ENCODE peak calls at places on chromosomes 13 and 19, in five cellular contexts. D, Z, N, G and F are unnamed samples.

GRCh38 chr13:32272021-32272695 is 43.0 kb downstream of the ZAR1L start:
- ATAC-seq in D (no peak), N (no peak), G (no peak), Z (no peak), F (no peak)

GRCh38 chr19:50695251-50696064 is 24.1 kb downstream of the SHANK1 start:
- ATAC-seq in N (no peak), G (peak), Z (no peak), D (peak), F (no peak)

GRCh38 chr19:13011653-13012389 is 16.5 kb downstream of the NFIX start:
- ATAC-seq in N (no peak), Z (no peak), D (no peak), G (no peak), F (no peak)

GRCh38 chr19:35609881-35610353 is 2.6 kb upstream of the HAUS5 start:
- ATAC-seq in D (no peak), G (no peak), N (no peak), Z (peak), F (no peak)

GRCh38 chr19:6719540-6719861 is 949 bp downstream of the C3 start:
- ATAC-seq in G (no peak), D (no peak), N (no peak), Z (no peak), F (no peak)

GRCh38 chr19:38679839-38680238 is 32.4 kb downstream of the ACTN4 start:
- ATAC-seq in G (no peak), N (no peak), Z (no peak), D (no peak), F (no peak)

GRCh38 chr19:6173190-6173589 is 37.7 kb downstream of the ACSBG2 start:
- ATAC-seq in D (no peak), G (no peak), N (no peak), Z (no peak), F (no peak)

GRCh38 chr19:1259206-1259872 is 9.8 kb upstream of the CIRBP start:
- ATAC-seq in D (peak), Z (peak), N (peak), G (peak), F (peak)

GRCh38 chr13:32116210-32116609 is 84.6 kb downstream of the FRY start:
- ATAC-seq in G (no peak), N (no peak), Z (no peak), D (no peak), F (no peak)

GRCh38 chr13:57629391-57629804 is 2.1 kb upstream of the PCDH17 start:
- ATAC-seq in D (no peak), N (no peak), G (no peak), Z (peak), F (peak)

GRCh38 chr13:73325351-73326214 is 266.8 kb downstream of the KLF5 start:
- ATAC-seq in G (peak), Z (peak), N (no peak), D (no peak), F (no peak)

GRCh38 chr13:106049171-106049570 is 486.3 kb downstream of the EFNB2 start:
- ATAC-seq in G (no peak), Z (no peak), N (no peak), D (no peak), F (no peak)

GRCh38 chr13:106048386-106048785 is 487.1 kb downstream of the EFNB2 start:
- ATAC-seq in D (no peak), Z (no peak), N (no peak), G (no peak), F (no peak)

GRCh38 chr13:106047859-106048258 is 487.6 kb downstream of the EFNB2 start:
- ATAC-seq in G (no peak), D (no peak), N (no peak), Z (no peak), F (no peak)

DNA sequence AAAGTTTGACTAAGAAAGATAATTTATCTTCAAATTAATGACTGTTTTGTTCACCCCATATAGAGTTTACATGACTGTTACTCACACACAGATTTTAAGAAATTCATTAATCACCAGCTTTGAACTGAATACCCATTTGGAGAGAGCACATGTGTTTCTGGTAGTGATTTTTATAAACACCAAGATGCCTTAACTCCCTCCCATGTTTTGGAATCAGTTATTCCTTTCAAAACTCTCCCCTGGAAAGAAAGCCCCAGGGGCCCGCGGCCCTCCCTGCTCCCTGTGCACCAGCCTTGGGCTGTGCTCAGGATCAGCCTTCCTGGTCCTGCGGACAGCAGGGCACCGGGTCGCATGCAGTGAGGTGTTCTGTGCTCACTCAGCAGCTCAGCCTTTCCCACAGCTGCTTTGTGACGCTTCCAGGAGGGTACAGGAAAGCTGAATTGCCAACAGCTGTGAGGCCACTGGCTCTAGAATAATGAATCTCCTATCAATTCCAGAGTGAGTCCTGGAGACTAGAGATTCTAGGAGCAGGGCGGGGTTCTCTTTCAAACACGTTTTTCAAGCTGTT is 483.2 kb downstream of the EFNB2 start:
- ATAC-seq in Z (no peak), N (no peak), G (no peak), D (no peak), F (peak)
- TF ChIP-seq POLR2AphosphoS5 in Z (no peak), N (no peak), G (no peak), D (no peak), F (peak)

DNA sequence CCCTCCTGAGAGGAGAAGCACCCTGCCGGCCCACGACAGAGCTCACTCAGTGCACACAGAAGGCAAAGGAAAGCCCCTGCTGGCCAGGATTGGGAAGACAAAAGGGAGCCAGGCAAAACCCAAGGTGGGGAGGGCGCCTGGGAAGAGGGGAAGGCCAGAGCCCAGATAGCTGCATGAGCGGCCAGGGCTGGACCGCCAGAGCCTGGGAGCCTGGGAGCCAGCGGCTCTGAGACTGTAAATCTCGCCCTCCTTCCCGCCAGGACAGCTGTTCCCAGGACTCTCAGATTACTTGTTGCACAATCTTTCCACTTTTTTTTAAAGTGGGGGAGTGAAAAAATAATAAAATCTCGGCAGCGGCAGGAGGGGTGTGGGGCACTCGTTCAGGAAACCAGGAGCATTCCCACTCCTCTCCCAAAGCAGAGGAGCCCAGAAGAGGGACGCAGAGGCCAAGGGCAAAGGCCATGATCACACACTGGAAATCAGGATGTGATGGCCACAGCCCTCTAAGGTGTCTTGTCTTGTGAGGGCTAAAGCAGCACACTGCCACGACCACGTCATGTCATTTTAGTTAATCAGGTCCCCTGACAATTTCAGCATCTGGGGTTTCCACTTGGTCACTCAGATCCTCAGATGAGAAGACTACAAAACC is 19.6 kb upstream of the EPHX3 start:
- ATAC-seq in Z (no peak), D (peak), G (peak), N (peak), F (peak)
- TF ChIP-seq EP300 in Z (no peak), D (no peak), G (no peak), N (no peak), F (no peak)

DNA sequence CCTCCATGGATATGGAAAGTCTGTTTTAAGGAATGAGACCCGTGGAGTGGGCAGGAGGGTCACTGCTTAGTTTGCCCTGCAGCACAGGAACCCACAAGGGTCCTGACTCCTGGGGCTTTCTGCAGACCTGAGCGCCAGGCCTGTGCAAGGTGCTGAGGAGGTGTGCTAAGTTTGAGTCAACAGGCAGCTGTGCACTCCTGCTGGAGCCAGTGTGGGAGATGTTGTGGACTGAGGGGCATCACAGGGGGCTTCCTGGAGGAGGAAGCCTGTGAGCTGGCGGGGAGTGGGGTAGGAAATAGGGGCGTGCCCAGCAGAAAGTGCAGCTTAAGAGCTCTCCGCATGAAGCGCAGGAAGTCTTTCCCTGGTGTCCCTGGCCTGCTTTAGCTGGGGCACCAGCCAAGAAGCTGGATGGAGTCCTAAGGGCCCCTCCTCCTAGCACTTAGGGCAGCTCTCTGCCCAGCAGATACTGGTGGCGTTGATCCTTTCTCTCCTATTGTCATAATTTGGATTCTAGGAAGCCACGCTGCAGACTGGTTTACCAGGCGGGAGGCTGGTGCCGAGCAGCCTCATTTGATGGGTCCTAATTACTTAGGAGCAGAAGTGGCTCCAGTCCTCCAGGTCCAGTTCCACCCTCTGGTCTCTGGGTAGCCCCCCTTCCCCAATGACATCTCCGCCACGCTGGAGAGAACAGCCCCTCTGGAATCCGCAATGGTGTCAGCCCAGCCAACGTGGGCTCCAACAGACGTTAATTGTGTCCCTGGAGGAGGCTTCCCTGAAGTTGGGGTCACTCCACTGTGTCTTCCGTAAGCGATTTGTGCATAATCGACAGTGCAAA is 309.2 kb downstream of the ZNF536 start:
- ATAC-seq in N (no peak), Z (no peak), G (no peak), D (no peak), F (no peak)
- TF ChIP-seq POLR2AphosphoS5 in N (no peak), Z (no peak), G (no peak), D (no peak), F (no peak)

GRCh38 chr13:28658539-28658795 is 463 bp upstream of the POMP start:
- ATAC-seq in G (peak), N (no peak), D (peak), Z (peak), F (peak)

GRCh38 chr13:28659611-28659970 is 661 bp downstream of the POMP start:
- ATAC-seq in D (peak), N (no peak), G (peak), Z (peak), F (no peak)

GRCh38 chr13:28657784-28658538 is 969 bp upstream of the POMP start:
- ATAC-seq in D (peak), G (no peak), Z (peak), N (no peak), F (no peak)

GRCh38 chr13:28655566-28655965 is 3.4 kb upstream of the POMP start:
- ATAC-seq in N (no peak), D (no peak), G (no peak), Z (no peak), F (no peak)

GRCh38 chr13:28658796-28659610 is at the start of gene POMP:
- ATAC-seq in N (peak), G (peak), D (peak), Z (peak), F (peak)
- TF ChIP-seq EP300 in N (peak), G (no peak), D (peak), Z (no peak), F (no peak)